ENCODE peak calls at places on chromosomes 4 and X, in five cellular contexts. S is psoas muscle; E is NT2/D1; C is Caco-2; K is CD8-positive, alpha-beta T cell. I is an unnamed sample.

GRCh38 chrX:132774312-132774711 is 184.1 kb downstream of the HS6ST2 start:
- DNase-seq in S (no peak), E (no peak), C (no peak), K (no peak), I (no peak)

GRCh38 chr4:16269742-16270522 is 43.7 kb upstream of the TAPT1 start:
- DNase-seq in S (no peak), E (no peak), C (no peak), K (no peak), I (no peak)

GRCh38 chrX:37684426-37684825 is 1.2 kb upstream of the XK start:
- DNase-seq in S (no peak), E (no peak), C (no peak), K (no peak), I (no peak)

GRCh38 chrX:15530318-15530717 is 29.7 kb downstream of the BMX start:
- DNase-seq in S (no peak), E (no peak), C (no peak), K (no peak), I (no peak)

GRCh38 chrX:104929324-104929723 is 291.2 kb downstream of the TEX13A start:
- DNase-seq in S (no peak), E (no peak), C (no peak), K (no peak), I (no peak)

GRCh38 chrX:39480966-39481365 is 616.8 kb downstream of the BCOR start:
- DNase-seq in S (no peak), E (no peak), C (no peak), K (no peak), I (no peak)

GRCh38 chr4:183591301-183591700 is 67.7 kb downstream of the RWDD4 start:
- DNase-seq in S (no peak), E (no peak), C (no peak), K (no peak), I (no peak)

GRCh38 chrX:153074935-153075334 is 2.7 kb downstream of the PNMA6A start:
- DNase-seq in S (no peak), E (no peak), C (no peak), K (no peak), I (no peak)

GRCh38 chr4:26094076-26094475 is 180.1 kb downstream of the SMIM20 start:
- DNase-seq in S (no peak), E (no peak), C (no peak), K (no peak), I (no peak)

GRCh38 chr4:98546910-98547544 is 111.4 kb downstream of the TSPAN5 start:
- DNase-seq in S (no peak), E (no peak), C (no peak), K (no peak), I (peak; percentile 41)

GRCh38 chrX:111041018-111041462 is 55.0 kb upstream of the PAK3 start:
- DNase-seq in S (no peak), E (no peak), C (no peak), K (no peak), I (no peak)

GRCh38 chr4:96317924-96318323 is 478.0 kb downstream of the PDHA2 start:
- DNase-seq in S (no peak), E (no peak), C (no peak), K (no peak), I (peak; percentile 22)

GRCh38 chrX:24466025-24466424 is 939 bp downstream of the PDK3 start:
- DNase-seq in S (no peak), E (no peak), C (no peak), K (no peak), I (no peak)

GRCh38 chrX:140040397-140040796 is 75.1 kb upstream of the CXorf66 start:
- DNase-seq in S (no peak), E (no peak), C (no peak), K (no peak), I (no peak)

GRCh38 chrX:107298276-107298675 is 91.9 kb downstream of the DNAAF6 start:
- DNase-seq in S (no peak), E (no peak), C (no peak), K (no peak), I (no peak)

GRCh38 chrX:11427082-11428033 is 134.1 kb downstream of the AMELX start:
- DNase-seq in S (peak; percentile 79), E (no peak), C (no peak), K (no peak), I (peak; percentile 51)

GRCh38 chrX:19554786-19555185 is 39.5 kb upstream of the MAP3K15 start:
- DNase-seq in S (no peak), E (no peak), C (no peak), K (no peak), I (no peak)

GRCh38 chr4:178293601-178294000 is 851.4 kb upstream of the AGA start:
- DNase-seq in S (no peak), E (no peak), C (no peak), K (no peak), I (no peak)

GRCh38 chr4:1411436-1412375 is 5.5 kb upstream of the NKX1-1 start:
- DNase-seq in S (no peak), E (no peak), C (no peak), K (no peak), I (no peak)

DNA sequence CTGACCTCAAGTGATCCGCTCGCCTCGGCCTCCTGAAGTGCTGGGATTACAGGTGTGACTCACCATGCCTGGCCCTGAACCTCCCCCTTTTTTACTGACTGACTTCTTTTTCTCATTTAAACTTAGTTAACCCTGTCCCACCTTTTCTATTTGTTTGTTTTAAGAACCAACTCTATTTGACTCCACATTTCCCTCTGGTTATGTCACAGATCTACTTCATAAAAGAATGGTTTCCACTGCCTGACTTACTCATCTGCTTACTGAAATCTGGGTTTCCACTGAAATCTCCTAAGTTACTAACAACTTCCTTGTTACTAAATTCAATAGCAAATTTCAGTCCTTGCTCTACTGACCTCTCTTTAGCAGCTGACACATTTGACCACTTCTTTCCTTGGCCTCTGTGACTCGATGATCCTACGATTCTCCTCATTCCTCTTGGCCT is 28.0 kb upstream of the NSUN7 start:
- DNase-seq in S (no peak), E (no peak), C (no peak), K (no peak), I (no peak)
- H3K4me1 ChIP-seq in S (no peaks in the 10 kb centered on the region), E (no peaks in the 10 kb centered on the region), C (peaks cover 23% of the 10 kb centered on the region), K (peaks cover 15% of the 10 kb centered on the region), I (no peaks in the 10 kb centered on the region)

DNA sequence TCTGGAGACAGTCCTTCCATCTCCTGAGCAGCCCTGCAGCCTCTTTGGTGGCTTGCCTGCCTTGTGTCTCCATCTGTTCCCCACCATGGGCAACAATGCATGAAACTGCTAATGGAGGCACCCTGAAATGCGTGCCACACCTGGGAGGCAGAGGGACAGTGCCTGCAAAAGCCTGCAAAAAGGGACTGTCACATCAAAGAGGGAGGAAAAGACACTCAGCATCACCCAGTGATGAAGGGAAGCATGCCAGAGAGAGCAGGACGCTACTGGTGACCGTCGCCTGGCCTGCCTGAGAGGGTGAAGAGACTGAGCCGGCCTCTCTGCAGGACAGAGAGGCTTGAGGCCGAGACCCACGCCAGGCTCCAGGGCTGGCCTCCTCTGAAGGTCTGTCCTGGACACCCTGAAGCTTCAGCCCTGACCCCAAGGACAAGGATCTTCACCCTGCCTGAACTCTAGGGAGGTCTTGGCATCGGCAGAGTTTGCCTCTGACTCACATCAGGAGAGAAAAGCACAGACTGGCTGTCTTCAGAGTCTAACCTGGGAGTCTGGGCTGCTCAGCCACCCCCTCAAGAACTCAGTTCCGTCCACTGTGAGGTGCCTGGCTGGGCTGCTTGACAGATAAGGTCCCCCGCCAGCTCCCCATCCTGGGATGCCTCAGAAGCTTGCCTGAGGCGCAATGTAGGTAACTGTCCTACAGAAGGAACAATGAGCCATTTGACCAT is 8.1 kb downstream of the ACSL1 start:
- DNase-seq in S (no peak), E (no peak), C (no peak), K (no peak), I (no peak)
- H3K36me3 ChIP-seq in S (no peaks in the 10 kb centered on the region), E (no peaks in the 10 kb centered on the region), C (no peaks in the 10 kb centered on the region), K (no peaks in the 10 kb centered on the region), I (no peaks in the 10 kb centered on the region)

GRCh38 chr4:75724867-75725724 is 719 bp downstream of the USO1 start:
- DNase-seq in S (peak; percentile 89), E (no peak), C (peak; percentile 77), K (peak; percentile 5), I (peak; percentile 80)

GRCh38 chr4:75733369-75733768 is 9.0 kb downstream of the USO1 start:
- DNase-seq in S (no peak), E (no peak), C (no peak), K (no peak), I (no peak)

GRCh38 chr4:75726577-75726976 is 2.2 kb downstream of the USO1 start:
- DNase-seq in S (no peak), E (no peak), C (no peak), K (no peak), I (no peak)

GRCh38 chr4:75727073-75727472 is 2.7 kb downstream of the USO1 start:
- DNase-seq in S (no peak), E (no peak), C (no peak), K (no peak), I (no peak)

GRCh38 chr4:75729836-75730235 is 5.5 kb downstream of the USO1 start:
- DNase-seq in S (no peak), E (no peak), C (no peak), K (no peak), I (no peak)
- H3K4me1 ChIP-seq in S (peaks cover 33% of the 10 kb centered on the region), E (no peaks in the 10 kb centered on the region), C (peaks cover 8% of the 10 kb centered on the region), K (peaks cover 17% of the 10 kb centered on the region), I (peaks cover 24% of the 10 kb centered on the region)

GRCh38 chr4:13592220-13592619 is 35.3 kb downstream of the BOD1L1 start:
- DNase-seq in S (no peak), E (no peak), C (no peak), K (no peak), I (no peak)
- H3K36me3 ChIP-seq in S (peaks cover 6% of the 10 kb centered on the region), E (peaks cover 91% of the 10 kb centered on the region), C (peaks cover under 1% of the 10 kb centered on the region), K (peaks cover 60% of the 10 kb centered on the region), I (peaks cover 100% of the 10 kb centered on the region)

GRCh38 chr4:155703486-155704227 is 37.0 kb downstream of the GUCY1A1 start:
- DNase-seq in S (no peak), E (no peak), C (no peak), K (no peak), I (no peak)

GRCh38 chr4:155701827-155702226 is 35.2 kb downstream of the GUCY1A1 start:
- DNase-seq in S (no peak), E (no peak), C (no peak), K (no peak), I (no peak)

GRCh38 chr4:155707251-155707650 is 40.6 kb downstream of the GUCY1A1 start:
- DNase-seq in S (no peak), E (no peak), C (no peak), K (no peak), I (no peak)

GRCh38 chr4:155705664-155706063 is 39.0 kb downstream of the GUCY1A1 start:
- DNase-seq in S (no peak), E (no peak), C (peak; percentile 65), K (no peak), I (no peak)

DNA sequence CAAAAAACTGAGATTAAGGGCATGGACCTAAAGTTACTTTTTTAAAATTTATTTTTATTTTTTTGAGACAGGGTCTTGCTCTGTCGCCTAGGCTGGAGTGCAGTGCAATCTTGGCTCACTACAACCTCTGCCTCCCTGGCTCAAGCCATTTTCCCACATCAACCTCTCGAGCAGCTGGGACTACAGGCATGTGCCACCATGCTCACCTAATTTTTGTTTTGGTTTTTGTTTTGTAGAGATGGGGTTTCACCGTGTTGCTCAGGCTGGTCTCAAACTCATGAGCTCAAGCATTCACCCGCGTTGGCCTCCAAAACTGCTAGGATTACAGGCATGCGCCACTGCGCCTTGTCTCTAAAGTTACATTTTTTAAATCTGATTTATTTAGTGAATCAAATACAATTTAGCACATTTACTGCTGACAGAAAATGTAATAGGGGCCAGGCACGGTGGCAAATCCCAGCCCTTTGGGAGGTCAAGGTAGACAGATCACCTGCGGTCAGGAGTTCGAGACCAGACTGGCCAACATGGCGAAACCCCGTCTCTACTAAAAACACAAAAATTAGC is 38.3 kb downstream of the GUCY1A1 start:
- DNase-seq in S (no peak), E (no peak), C (no peak), K (no peak), I (no peak)
- H3K4me1 ChIP-seq in S (no peaks in the 10 kb centered on the region), E (no peaks in the 10 kb centered on the region), C (peaks cover 38% of the 10 kb centered on the region), K (no peaks in the 10 kb centered on the region), I (peaks cover 4% of the 10 kb centered on the region)

GRCh38 chr4:139050436-139050835 is 34.9 kb downstream of the NOCT start:
- DNase-seq in S (no peak), E (no peak), C (no peak), K (no peak), I (no peak)
- H3K36me3 ChIP-seq in S (peaks cover 5% of the 10 kb centered on the region), E (peaks cover 30% of the 10 kb centered on the region), C (no peaks in the 10 kb centered on the region), K (peaks cover 4% of the 10 kb centered on the region), I (peaks cover 10% of the 10 kb centered on the region)